ENCODE peak calls at places on chromosomes 2 and 18, in six cellular contexts. Q is H1; I is CD8-positive, alpha-beta T cell; A is GM23338; G is CD8-positive, alpha-beta memory T cell; S is neuronal stem cell. C is an unnamed sample.

GRCh38 chr2:20661028-20661980 is 5.6 kb upstream of the GDF7 start:
- DNase-seq in Q (peak; percentile 69), I (peak; percentile 63), A (peak; percentile 88), G (peak; percentile 35), S (peak; percentile 75), C (no peak)

GRCh38 chr2:230225486-230225885 is at the start of gene SP140:
- DNase-seq in Q (no peak), I (peak; percentile 65), A (no peak), G (peak; percentile 66), S (no peak), C (no peak)

GRCh38 chr18:9708882-9709877 is 1.1 kb downstream of the RAB31 start:
- DNase-seq in Q (no peak), I (no peak), A (peak; percentile 78), G (no peak), S (no peak), C (no peak)

GRCh38 chr2:145200307-145200706 is 680.4 kb upstream of the ZEB2 start:
- DNase-seq in Q (no peak), I (no peak), A (no peak), G (no peak), S (no peak), C (no peak)

GRCh38 chr2:104606056-104606455 is 247.9 kb upstream of the POU3F3 start:
- DNase-seq in Q (no peak), I (no peak), A (no peak), G (no peak), S (no peak), C (no peak)

GRCh38 chr2:173658946-173659371 is 304.3 kb downstream of the CDCA7 start:
- DNase-seq in Q (no peak), I (no peak), A (no peak), G (no peak), S (no peak), C (no peak)

GRCh38 chr18:44849361-44849760 is 168.7 kb downstream of the SETBP1 start:
- DNase-seq in Q (no peak), I (no peak), A (no peak), G (no peak), S (no peak), C (no peak)

GRCh38 chr18:6729247-6730091 is at the start of gene ARHGAP28:
- DNase-seq in Q (peak; percentile 71), I (no peak), A (peak; percentile 86), G (no peak), S (peak; percentile 89), C (peak; percentile 54)

GRCh38 chr2:188291142-188291616 is 495 bp upstream of the GULP1 start:
- DNase-seq in Q (no peak), I (no peak), A (no peak), G (no peak), S (no peak), C (no peak)

GRCh38 chr18:59308201-59309014 is 10.0 kb downstream of the CPLX4 start:
- DNase-seq in Q (peak; percentile 15), I (peak; percentile 63), A (peak; percentile 86), G (peak; percentile 48), S (peak; percentile 68), C (peak; percentile 35)

GRCh38 chr2:241804326-241805276 is 4.4 kb upstream of the NEU4 start:
- DNase-seq in Q (no peak), I (no peak), A (peak; percentile 59), G (no peak), S (no peak), C (no peak)

GRCh38 chr2:39725401-39725800 is 53.7 kb downstream of the THUMPD2 start:
- DNase-seq in Q (no peak), I (no peak), A (no peak), G (no peak), S (no peak), C (no peak)

GRCh38 chr18:76256897-76257500 is 238.0 kb downstream of the ZNF516 start:
- DNase-seq in Q (no peak), I (no peak), A (peak; percentile 71), G (no peak), S (no peak), C (no peak)

GRCh38 chr2:99621106-99621505 is 131.3 kb upstream of the REV1 start:
- DNase-seq in Q (no peak), I (no peak), A (no peak), G (no peak), S (no peak), C (no peak)

GRCh38 chr2:127219716-127220090 is 396 bp downstream of the CYP27C1 start:
- DNase-seq in Q (no peak), I (no peak), A (peak; percentile 71), G (no peak), S (peak; percentile 45), C (no peak)

GRCh38 chr2:224948859-224949258 is 93.4 kb downstream of the DOCK10 start:
- DNase-seq in Q (no peak), I (no peak), A (no peak), G (no peak), S (no peak), C (no peak)

GRCh38 chr2:20222769-20223344 is 2.1 kb downstream of the SDC1 start:
- DNase-seq in Q (no peak), I (no peak), A (no peak), G (no peak), S (no peak), C (no peak)

GRCh38 chr2:237629739-237630138 is 2.4 kb downstream of the LRRFIP1 start:
- DNase-seq in Q (no peak), I (no peak), A (no peak), G (no peak), S (no peak), C (no peak)

GRCh38 chr18:61502472-61502871 is 169.2 kb downstream of the CDH20 start:
- DNase-seq in Q (no peak), I (no peak), A (peak; percentile 84), G (no peak), S (peak; percentile 51), C (peak; percentile 29)

GRCh38 chr2:101983486-101983885 is 8.3 kb upstream of the IL1R2 start:
- DNase-seq in Q (no peak), I (no peak), A (no peak), G (no peak), S (no peak), C (no peak)

GRCh38 chr2:101981066-101981465 is 10.7 kb upstream of the IL1R2 start:
- DNase-seq in Q (no peak), I (no peak), A (no peak), G (no peak), S (no peak), C (no peak)

GRCh38 chr2:101981484-101981883 is 10.3 kb upstream of the IL1R2 start:
- DNase-seq in Q (no peak), I (peak; percentile 42), A (no peak), G (no peak), S (no peak), C (no peak)

GRCh38 chr2:101983928-101984327 is 7.8 kb upstream of the IL1R2 start:
- DNase-seq in Q (no peak), I (no peak), A (no peak), G (no peak), S (no peak), C (no peak)

GRCh38 chr2:101982630-101983029 is 9.1 kb upstream of the IL1R2 start:
- DNase-seq in Q (no peak), I (no peak), A (no peak), G (no peak), S (no peak), C (no peak)
- H3K27me3 ChIP-seq in Q (no peaks in the 10 kb centered on the region), I (no peaks in the 10 kb centered on the region), A (no peaks in the 10 kb centered on the region), G (no peaks in the 10 kb centered on the region), S (no peaks in the 10 kb centered on the region), C (no peaks in the 10 kb centered on the region)

DNA sequence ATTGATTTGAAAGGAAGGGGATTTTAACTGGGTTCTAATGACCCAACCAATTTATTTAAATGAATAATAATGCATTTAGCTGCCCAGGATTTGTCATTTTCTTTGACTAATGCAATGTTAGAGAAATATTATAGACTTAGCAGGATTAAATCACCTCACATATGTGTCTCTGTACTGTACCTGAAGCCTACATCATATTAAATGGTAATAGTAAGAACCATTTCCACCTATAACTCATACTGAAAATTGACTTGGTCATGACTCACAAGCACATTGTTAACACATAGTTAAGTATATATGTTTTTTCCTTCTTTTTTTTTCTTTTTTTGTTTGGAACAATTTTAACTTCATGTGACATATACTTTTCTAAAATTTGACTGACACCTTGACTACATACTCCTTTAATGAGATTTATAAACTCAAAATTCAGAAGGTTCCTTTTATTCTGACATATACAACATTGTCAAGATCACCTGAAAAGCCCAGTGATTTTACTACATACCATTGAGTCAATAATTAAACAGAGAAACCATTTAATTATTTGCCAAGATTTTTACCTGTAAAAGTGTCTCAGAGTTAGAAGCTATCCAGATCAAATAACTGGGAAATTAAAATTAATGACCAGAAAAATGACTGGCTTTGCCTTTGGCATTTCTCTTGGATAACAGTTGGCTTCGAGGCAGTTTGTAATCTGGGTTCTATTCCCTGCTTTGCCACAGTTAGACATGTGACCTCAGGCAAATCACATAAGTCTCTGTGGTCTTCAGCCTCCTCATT is 58.8 kb upstream of the CDC42EP3 start:
- DNase-seq in Q (no peak), I (no peak), A (no peak), G (no peak), S (no peak), C (no peak)
- H3K27ac ChIP-seq in Q (no peak overlapping the region), I (no peak overlapping the region), A (no peak overlapping the region), G (no peak overlapping the region), S (no peak overlapping the region), C (no peak overlapping the region)

GRCh38 chr2:134715932-134716643 is 2.7 kb downstream of the TMEM163 start:
- DNase-seq in Q (no peak), I (no peak), A (peak; percentile 43), G (no peak), S (no peak), C (no peak)

GRCh38 chr2:134717706-134718094 is 1.1 kb downstream of the TMEM163 start:
- DNase-seq in Q (no peak), I (no peak), A (peak; percentile 57), G (no peak), S (peak; percentile 21), C (no peak)

GRCh38 chr2:134716716-134717585 is 1.8 kb downstream of the TMEM163 start:
- DNase-seq in Q (no peak), I (no peak), A (no peak), G (no peak), S (no peak), C (no peak)

GRCh38 chr2:134718956-134719814 is at the start of gene TMEM163:
- DNase-seq in Q (no peak), I (peak; percentile 35), A (peak; percentile 70), G (no peak), S (peak; percentile 43), C (no peak)

DNA sequence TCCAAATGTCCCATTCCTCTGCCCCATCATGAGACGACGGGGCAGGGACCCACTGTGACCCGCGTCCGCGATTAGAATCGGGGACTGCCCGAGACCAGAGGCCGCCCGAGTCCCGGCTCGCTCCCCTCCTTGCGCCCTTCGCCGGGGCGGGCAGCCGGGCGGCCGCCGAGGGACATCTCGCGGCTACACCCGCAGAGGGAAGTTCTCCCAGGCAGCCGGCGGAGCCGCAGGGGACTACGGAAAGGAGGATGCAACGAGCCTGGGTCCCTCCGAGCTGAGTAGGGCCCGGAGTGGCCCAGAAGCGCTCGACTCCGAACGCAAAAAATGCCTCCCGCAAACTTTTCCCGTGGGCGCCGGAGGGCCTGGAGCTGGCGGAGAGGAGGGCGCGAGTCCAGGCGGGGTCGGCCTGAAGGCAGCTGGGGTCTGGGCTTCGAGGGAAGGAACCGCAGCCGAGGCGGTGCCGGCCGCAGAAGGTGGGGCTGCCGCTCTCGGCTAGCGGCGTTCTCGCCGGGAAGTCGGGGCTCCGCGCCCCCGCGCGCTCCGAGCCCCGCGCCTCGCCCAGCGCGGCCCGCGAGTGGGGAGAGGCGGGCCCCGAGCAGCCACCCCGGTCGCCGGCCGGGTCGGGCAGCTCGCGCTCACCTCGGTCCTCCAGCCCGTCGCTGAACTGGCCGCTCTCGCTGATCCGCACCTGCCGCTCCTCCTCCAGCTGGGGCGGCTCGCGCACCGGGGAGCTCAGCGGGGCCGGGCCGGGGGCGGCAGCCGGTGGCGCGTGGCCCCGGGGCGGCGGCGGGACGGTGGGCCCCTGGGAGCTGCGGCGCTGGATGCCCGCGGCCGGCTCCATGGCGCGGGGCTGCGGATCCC is 475 bp downstream of the TMEM163 start:
- DNase-seq in Q (no peak), I (peak; percentile 15), A (peak; percentile 63), G (no peak), S (peak; percentile 27), C (no peak)
- H3K27me3 ChIP-seq in Q (peaks cover 48% of the 10 kb centered on the region), I (peaks cover 11% of the 10 kb centered on the region), A (peaks cover 67% of the 10 kb centered on the region), G (peaks cover 33% of the 10 kb centered on the region), S (peaks cover 32% of the 10 kb centered on the region), C (peaks cover 35% of the 10 kb centered on the region)

GRCh38 chr2:2102870-2103269 is 228.2 kb downstream of the MYT1L start:
- DNase-seq in Q (no peak), I (no peak), A (no peak), G (no peak), S (no peak), C (no peak)
- H3K27ac ChIP-seq in Q (no peak overlapping the region), I (no peak overlapping the region), A (no peak overlapping the region), G (no peak overlapping the region), S (no peak overlapping the region), C (no peak overlapping the region)

C was measured in iPS DF 6.9.